ENCODE peak calls at places on chromosome 7, in five cellular contexts. M is pancreas; X is activated CD4-positive, alpha-beta T cell treated with anti-CD3 and anti-CD28 coated beads, Interleukin-2, amount 50 U/mL, for 1 hour; E is mesendoderm; W is stromal cell of bone marrow. K is an unnamed sample.

GRCh38 chr7:24129597-24129996 is 154.4 kb upstream of the NPY start:
- DNase-seq in X (no peak), E (no peak), M (no peak), W (peak; percentile 19), K (no peak)

GRCh38 chr7:153130052-153130451 is 370.5 kb downstream of the ACTR3B start:
- DNase-seq in E (no peak), X (no peak), M (no peak), W (no peak), K (no peak)

GRCh38 chr7:94142281-94142680 is 138.1 kb upstream of the BET1 start:
- DNase-seq in X (no peak), W (no peak), E (no peak), M (no peak), K (no peak)

GRCh38 chr7:142323706-142324105 is 65.8 kb upstream of the PRSS58 start:
- DNase-seq in E (peak; percentile 90), X (peak; percentile 46), W (no peak), M (peak; percentile 72), K (no peak)

GRCh38 chr7:106071999-106072714 is 40.0 kb downstream of the SYPL1 start:
- DNase-seq in W (no peak), E (peak; percentile 73), X (no peak), M (peak; percentile 49), K (no peak)

GRCh38 chr7:39042706-39043105 is 65.0 kb downstream of the POU6F2 start:
- DNase-seq in M (no peak), E (no peak), X (no peak), W (no peak), K (no peak)

GRCh38 chr7:131090866-131091692 is 236.6 kb upstream of the MKLN1 start:
- DNase-seq in X (no peak), W (no peak), M (no peak), E (peak; percentile 70), K (no peak)

GRCh38 chr7:44309271-44310091 is 15.9 kb downstream of the CAMK2B start:
- DNase-seq in M (peak; percentile 53), E (peak; percentile 57), W (peak; percentile 21), X (peak; percentile 22), K (peak; percentile 48)

GRCh38 chr7:94491410-94491809 is 18.2 kb upstream of the CASD1 start:
- DNase-seq in X (no peak), M (no peak), W (no peak), E (no peak), K (no peak)

GRCh38 chr7:96075510-96076349 is 246.2 kb downstream of the SLC25A13 start:
- DNase-seq in W (peak; percentile 38), E (peak; percentile 72), M (peak; percentile 52), X (peak; percentile 39), K (peak; percentile 64)

GRCh38 chr7:82443801-82444219 is 233 bp upstream of the CACNA2D1 start:
- DNase-seq in E (peak; percentile 93), M (peak; percentile 34), X (no peak), W (peak; percentile 80), K (peak; percentile 46)

GRCh38 chr7:16702433-16702832 is 51.1 kb upstream of the TSPAN13 start:
- DNase-seq in E (peak; percentile 12), W (no peak), M (no peak), X (no peak), K (no peak)

GRCh38 chr7:158424531-158424930 is 163.1 kb downstream of the PTPRN2 start:
- DNase-seq in W (no peak), E (no peak), X (no peak), M (no peak), K (no peak)

GRCh38 chr7:832292-832967 is at the start of gene SUN1:
- DNase-seq in M (peak; percentile 18), E (peak; percentile 86), W (no peak), X (peak; percentile 65), K (no peak)

GRCh38 chr7:7201583-7202374 is 19.4 kb downstream of the C1GALT1 start:
- DNase-seq in X (peak; percentile 26), E (peak; percentile 93), W (no peak), M (no peak), K (no peak)

GRCh38 chr7:147240468-147240867 is 1123.9 kb downstream of the CNTNAP2 start:
- DNase-seq in M (no peak), E (no peak), X (no peak), W (no peak), K (no peak)

GRCh38 chr7:93212881-93213280 is 13.4 kb downstream of the HEPACAM2 start:
- DNase-seq in W (no peak), X (no peak), M (no peak), E (no peak), K (no peak)

GRCh38 chr7:15764010-15764409 is 77.5 kb upstream of the MEOX2 start:
- DNase-seq in X (no peak), M (no peak), W (no peak), E (no peak), K (no peak)

GRCh38 chr7:151518781-151519044 is 982 bp downstream of the RHEB start:
- DNase-seq in E (peak; percentile 42), M (no peak), X (no peak), W (no peak), K (no peak)

GRCh38 chr7:64902806-64903721 is at the start of gene ZNF273:
- DNase-seq in M (peak; percentile 93), X (peak; percentile 87), E (peak; percentile 98), W (peak; percentile 81), K (peak; percentile 94)